ENCODE peak calls at places on chromosomes 13 and 19, in four cellular contexts. V is thyroid gland; I is CD8-positive, alpha-beta T cell; R is lower lobe of right lung. Q is an unnamed sample. For H3K36me3, the result is how much of the 10 kb centered on the place peaks cover.

GRCh38 chr13:38624822-38625221 is 62.1 kb upstream of the FREM2 start:
- DNase-seq in V (no peak), I (no peak), R (no peak), Q (no peak)

GRCh38 chr19:45847661-45848060 is 15.3 kb downstream of the SYMPK start:
- DNase-seq in V (no peak), I (no peak), R (no peak), Q (no peak)

GRCh38 chr13:36819811-36820140 is 754 bp downstream of the RFXAP start:
- DNase-seq in V (no peak), I (peak), R (no peak), Q (no peak)

GRCh38 chr13:112619730-112620639 is 32.0 kb upstream of the TUBGCP3 start:
- DNase-seq in I (no peak), V (peak), R (peak), Q (no peak)

GRCh38 chr19:58476498-58477015 is 405 bp downstream of the ZNF446 start:
- DNase-seq in I (no peak), R (no peak), V (no peak), Q (no peak)

GRCh38 chr13:57631607-57632275 is at the start of gene PCDH17:
- DNase-seq in R (no peak), I (no peak), V (peak), Q (peak)

GRCh38 chr19:5967994-5968430 is 9.9 kb downstream of the RANBP3 start:
- DNase-seq in I (peak), V (peak), R (peak), Q (peak)

GRCh38 chr19:33390908-33391630 is 17.6 kb downstream of the CEBPG start:
- DNase-seq in R (no peak), V (no peak), I (no peak), Q (no peak)

GRCh38 chr13:83577183-83577582 is 305.1 kb downstream of the SLITRK1 start:
- DNase-seq in V (no peak), I (no peak), R (no peak), Q (no peak)

GRCh38 chr19:13766095-13766481 is 1.8 kb downstream of the MRI1 start:
- DNase-seq in R (no peak), I (no peak), V (no peak), Q (no peak)
- H3K36me3 ChIP-seq in R (half or more), I (under half), V (under half), Q (under half)

GRCh38 chr19:8640402-8641004 is 10.1 kb downstream of the NFILZ start:
- DNase-seq in R (peak), I (no peak), V (peak), Q (peak)
- H3K4me3 ChIP-seq in R (no peak), I (no peak), V (no peak), Q (no peak)

DNA sequence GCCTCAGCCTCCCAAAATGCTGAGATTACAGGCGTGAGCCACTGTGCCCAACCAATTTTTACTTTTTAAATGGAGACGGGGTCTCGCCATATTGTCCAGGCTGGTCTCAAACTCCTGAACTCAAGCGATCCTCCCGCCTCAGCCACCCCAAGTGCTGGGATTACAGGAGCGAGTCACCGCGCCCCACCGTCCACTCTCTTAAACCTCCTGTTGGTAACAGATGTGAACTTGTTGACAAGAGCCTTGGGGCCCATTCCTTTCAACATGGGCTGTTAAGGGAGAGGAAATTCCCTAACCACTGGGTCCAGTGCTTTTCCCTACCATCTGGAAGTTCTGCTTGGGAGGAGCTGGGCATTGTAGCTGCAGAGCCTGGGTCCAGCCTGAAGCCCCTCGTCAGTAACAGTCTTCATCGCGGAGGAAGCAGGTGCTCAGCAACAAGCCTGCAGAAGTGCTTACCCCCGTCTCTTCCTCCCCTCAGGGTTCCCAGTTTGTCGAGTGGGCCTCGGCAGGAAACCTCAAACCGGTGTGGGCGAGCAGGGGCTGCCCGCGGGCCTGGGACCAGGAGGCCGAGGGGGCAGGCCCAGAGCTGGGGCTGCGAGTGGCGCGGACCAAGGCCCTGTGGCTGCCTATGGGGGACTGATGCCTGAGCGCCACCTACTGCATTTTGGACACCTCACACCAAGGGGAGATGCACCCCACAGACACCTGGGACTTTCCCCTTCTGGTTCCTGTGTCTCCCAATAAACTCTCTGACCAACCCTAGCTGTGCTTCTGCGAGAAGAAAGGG is 4.0 kb upstream of the FLT3LG start:
- DNase-seq in V (no peak), R (no peak), I (peak), Q (no peak)
- TF ChIP-seq CTCF in V (no peak), R (no peak), I (peak), Q (no peak)

DNA sequence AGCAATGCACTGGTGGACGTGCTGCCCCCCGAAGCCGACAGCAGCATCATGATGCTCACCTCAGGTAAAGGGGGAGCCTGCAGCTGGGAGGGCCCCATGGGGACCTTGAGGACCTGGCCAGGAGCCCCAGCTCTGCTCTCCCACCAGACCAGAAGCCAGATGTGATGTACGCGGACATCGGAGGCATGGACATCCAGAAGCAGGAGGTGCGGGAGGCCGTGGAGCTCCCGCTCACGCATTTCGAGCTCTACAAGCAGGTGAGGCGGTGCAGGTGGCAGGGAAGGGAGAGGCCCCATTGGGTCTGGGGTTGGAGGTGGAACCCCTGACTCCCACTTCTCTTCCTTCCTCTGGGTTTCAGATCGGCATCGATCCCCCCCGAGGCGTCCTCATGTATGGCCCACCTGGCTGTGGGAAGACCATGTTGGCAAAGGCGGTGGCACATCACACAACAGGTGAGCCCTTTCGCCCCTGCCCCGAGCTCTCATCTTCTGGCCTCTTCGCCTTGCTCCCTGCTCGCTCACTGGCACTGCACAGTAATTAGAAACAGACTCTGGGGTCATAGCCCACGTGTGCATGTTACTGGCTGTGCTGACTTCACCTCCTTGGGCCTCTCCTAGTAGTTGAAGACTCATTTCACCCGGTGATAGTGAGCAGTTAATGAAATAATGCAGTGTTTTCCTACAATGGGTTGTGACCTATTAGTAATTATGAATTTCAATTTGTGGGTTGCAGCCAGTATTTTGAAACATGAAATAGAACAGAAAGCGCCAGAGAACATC is 3.6 kb downstream of the PSMC4 start:
- DNase-seq in I (no peak), R (no peak), V (no peak), Q (no peak)
- H3K36me3 ChIP-seq in I (under half), R (half or more), V (under half), Q (half or more)